ENCODE peak calls at places on chromosomes 2 and 18, in nine cellular contexts. One of them, this sample, is unnamed.

GRCh38 chr18:37568671-37569070 is 3.1 kb upstream of the CELF4 start:
- DNase-seq in GM03348: no peak
- DNase-seq in anterior cingulate cortex: no peak
- DNase-seq in HFFc6: no peak
- DNase-seq in iPS-NIHi11: no peak
- DNase-seq in omental fat pad: no peak
- DNase-seq in GM19239: no peak
- DNase-seq in posterior cingulate gyrus: no peak
- DNase-seq in effector memory CD8-positive, alpha-beta T cell: no peak
- DNase-seq in this sample: no peak

GRCh38 chr18:61975526-61976326 is 82.9 kb upstream of the RNF152 start:
- DNase-seq in GM19239: no peak
- DNase-seq in anterior cingulate cortex: no peak
- DNase-seq in GM03348: no peak
- DNase-seq in effector memory CD8-positive, alpha-beta T cell: peak
- DNase-seq in omental fat pad: no peak
- DNase-seq in posterior cingulate gyrus: no peak
- DNase-seq in iPS-NIHi11: no peak
- DNase-seq in HFFc6: no peak
- DNase-seq in this sample: no peak

GRCh38 chr2:8267103-8267502 is 414.8 kb upstream of the ID2 start:
- DNase-seq in GM03348: no peak
- DNase-seq in omental fat pad: no peak
- DNase-seq in HFFc6: no peak
- DNase-seq in effector memory CD8-positive, alpha-beta T cell: no peak
- DNase-seq in posterior cingulate gyrus: no peak
- DNase-seq in anterior cingulate cortex: no peak
- DNase-seq in GM19239: no peak
- DNase-seq in iPS-NIHi11: no peak
- DNase-seq in this sample: no peak

GRCh38 chr2:77768508-77768907 is 246.3 kb upstream of the LRRTM4 start:
- DNase-seq in GM03348: no peak
- DNase-seq in omental fat pad: no peak
- DNase-seq in effector memory CD8-positive, alpha-beta T cell: no peak
- DNase-seq in anterior cingulate cortex: no peak
- DNase-seq in HFFc6: no peak
- DNase-seq in posterior cingulate gyrus: no peak
- DNase-seq in GM19239: no peak
- DNase-seq in iPS-NIHi11: no peak
- DNase-seq in this sample: no peak

GRCh38 chr2:237724811-237725478 is 73.6 kb upstream of the RBM44 start:
- DNase-seq in iPS-NIHi11: no peak
- DNase-seq in omental fat pad: no peak
- DNase-seq in GM19239: no peak
- DNase-seq in posterior cingulate gyrus: no peak
- DNase-seq in HFFc6: no peak
- DNase-seq in GM03348: no peak
- DNase-seq in effector memory CD8-positive, alpha-beta T cell: no peak
- DNase-seq in anterior cingulate cortex: no peak
- DNase-seq in this sample: no peak

GRCh38 chr2:175293776-175294175 is 112.3 kb upstream of the ATP5MC3 start:
- DNase-seq in omental fat pad: no peak
- DNase-seq in anterior cingulate cortex: no peak
- DNase-seq in GM03348: no peak
- DNase-seq in posterior cingulate gyrus: no peak
- DNase-seq in HFFc6: no peak
- DNase-seq in effector memory CD8-positive, alpha-beta T cell: no peak
- DNase-seq in GM19239: no peak
- DNase-seq in iPS-NIHi11: no peak
- DNase-seq in this sample: no peak

GRCh38 chr2:216139884-216140283 is 30.7 kb downstream of the XRCC5 start:
- DNase-seq in posterior cingulate gyrus: no peak
- DNase-seq in omental fat pad: no peak
- DNase-seq in anterior cingulate cortex: no peak
- DNase-seq in effector memory CD8-positive, alpha-beta T cell: peak
- DNase-seq in HFFc6: no peak
- DNase-seq in GM19239: no peak
- DNase-seq in iPS-NIHi11: peak
- DNase-seq in GM03348: no peak
- DNase-seq in this sample: peak

GRCh38 chr2:238727585-238728321 is 120.1 kb upstream of the TWIST2 start:
- DNase-seq in effector memory CD8-positive, alpha-beta T cell: no peak
- DNase-seq in HFFc6: peak
- DNase-seq in posterior cingulate gyrus: no peak
- DNase-seq in anterior cingulate cortex: no peak
- DNase-seq in GM03348: peak
- DNase-seq in iPS-NIHi11: no peak
- DNase-seq in omental fat pad: no peak
- DNase-seq in GM19239: no peak
- DNase-seq in this sample: no peak

GRCh38 chr2:105102963-105103421 is 65.1 kb downstream of the MRPS9 start:
- DNase-seq in iPS-NIHi11: peak
- DNase-seq in anterior cingulate cortex: no peak
- DNase-seq in effector memory CD8-positive, alpha-beta T cell: no peak
- DNase-seq in omental fat pad: no peak
- DNase-seq in GM19239: no peak
- DNase-seq in posterior cingulate gyrus: no peak
- DNase-seq in HFFc6: peak
- DNase-seq in GM03348: peak
- DNase-seq in this sample: peak

GRCh38 chr2:173347305-173348168 is 7.1 kb upstream of the CDCA7 start:
- DNase-seq in GM03348: no peak
- DNase-seq in HFFc6: no peak
- DNase-seq in posterior cingulate gyrus: no peak
- DNase-seq in anterior cingulate cortex: no peak
- DNase-seq in iPS-NIHi11: no peak
- DNase-seq in omental fat pad: no peak
- DNase-seq in GM19239: no peak
- DNase-seq in effector memory CD8-positive, alpha-beta T cell: no peak
- DNase-seq in this sample: no peak

GRCh38 chr2:151860613-151861146 is 32.5 kb upstream of the ARL5A start:
- DNase-seq in HFFc6: no peak
- DNase-seq in GM19239: no peak
- DNase-seq in iPS-NIHi11: no peak
- DNase-seq in GM03348: no peak
- DNase-seq in posterior cingulate gyrus: no peak
- DNase-seq in anterior cingulate cortex: no peak
- DNase-seq in effector memory CD8-positive, alpha-beta T cell: no peak
- DNase-seq in omental fat pad: no peak
- DNase-seq in this sample: no peak

GRCh38 chr2:128314348-128315121 is 4.1 kb downstream of the HS6ST1 start:
- DNase-seq in GM19239: no peak
- DNase-seq in posterior cingulate gyrus: peak
- DNase-seq in iPS-NIHi11: peak
- DNase-seq in anterior cingulate cortex: no peak
- DNase-seq in GM03348: no peak
- DNase-seq in omental fat pad: no peak
- DNase-seq in HFFc6: no peak
- DNase-seq in effector memory CD8-positive, alpha-beta T cell: no peak
- DNase-seq in this sample: no peak

GRCh38 chr2:172970660-172971059 is 105.0 kb upstream of the MAP3K20 start:
- DNase-seq in iPS-NIHi11: no peak
- DNase-seq in anterior cingulate cortex: no peak
- DNase-seq in omental fat pad: no peak
- DNase-seq in GM19239: no peak
- DNase-seq in GM03348: no peak
- DNase-seq in HFFc6: no peak
- DNase-seq in effector memory CD8-positive, alpha-beta T cell: no peak
- DNase-seq in posterior cingulate gyrus: no peak
- DNase-seq in this sample: no peak

GRCh38 chr2:121075006-121075545 is 209.9 kb downstream of the TFCP2L1 start:
- DNase-seq in GM03348: peak
- DNase-seq in anterior cingulate cortex: no peak
- DNase-seq in iPS-NIHi11: peak
- DNase-seq in HFFc6: peak
- DNase-seq in GM19239: no peak
- DNase-seq in effector memory CD8-positive, alpha-beta T cell: no peak
- DNase-seq in omental fat pad: peak
- DNase-seq in posterior cingulate gyrus: no peak
- DNase-seq in this sample: peak

GRCh38 chr2:216516730-216517350 is 18.2 kb downstream of the RPL37A start:
- DNase-seq in posterior cingulate gyrus: no peak
- DNase-seq in HFFc6: peak
- DNase-seq in GM03348: peak
- DNase-seq in omental fat pad: no peak
- DNase-seq in effector memory CD8-positive, alpha-beta T cell: no peak
- DNase-seq in GM19239: no peak
- DNase-seq in anterior cingulate cortex: peak
- DNase-seq in iPS-NIHi11: peak
- DNase-seq in this sample: peak

GRCh38 chr2:60998628-60999545 is 18.6 kb upstream of the PEX13 start:
- DNase-seq in anterior cingulate cortex: no peak
- DNase-seq in HFFc6: peak
- DNase-seq in iPS-NIHi11: peak
- DNase-seq in GM19239: no peak
- DNase-seq in posterior cingulate gyrus: no peak
- DNase-seq in GM03348: peak
- DNase-seq in omental fat pad: no peak
- DNase-seq in effector memory CD8-positive, alpha-beta T cell: peak
- DNase-seq in this sample: peak

GRCh38 chr2:237444026-237444425 is 30.1 kb upstream of the COL6A3 start:
- DNase-seq in HFFc6: no peak
- DNase-seq in GM19239: no peak
- DNase-seq in posterior cingulate gyrus: no peak
- DNase-seq in omental fat pad: no peak
- DNase-seq in effector memory CD8-positive, alpha-beta T cell: no peak
- DNase-seq in GM03348: no peak
- DNase-seq in iPS-NIHi11: no peak
- DNase-seq in anterior cingulate cortex: no peak
- DNase-seq in this sample: no peak

This sample was measured in GM23338.